ENCODE peak calls at places on chromosomes 5 and 9, in seven cellular contexts. One of them, this sample, is unnamed.

GRCh38 chr5:93512799-93513198 is 68.2 kb downstream of the NR2F1-AS1 start:
- DNase-seq in colonic mucosa: no peak
- DNase-seq in GM23248: peak; percentile 89
- DNase-seq in CD4-positive, alpha-beta memory T cell: no peak
- DNase-seq in left lung: no peak
- DNase-seq in hepatocyte: no peak
- DNase-seq in tibial artery: no peak
- DNase-seq in this sample: no peak

GRCh38 chr9:97411789-97412627 is at the start of gene TDRD7:
- DNase-seq in colonic mucosa: peak; percentile 90
- DNase-seq in CD4-positive, alpha-beta memory T cell: peak; percentile 91
- DNase-seq in left lung: peak; percentile 87
- DNase-seq in hepatocyte: peak; percentile 96
- DNase-seq in tibial artery: peak; percentile 63
- DNase-seq in GM23248: peak; percentile 94
- DNase-seq in this sample: peak; percentile 36

GRCh38 chr9:92378825-92379535 is 25.4 kb downstream of the OGN start:
- DNase-seq in hepatocyte: peak; percentile 16
- DNase-seq in GM23248: peak; percentile 66
- DNase-seq in colonic mucosa: no peak
- DNase-seq in left lung: no peak
- DNase-seq in CD4-positive, alpha-beta memory T cell: peak; percentile 3
- DNase-seq in tibial artery: no peak
- DNase-seq in this sample: no peak

GRCh38 chr9:113625456-113625855 is 161.9 kb downstream of the RGS3 start:
- DNase-seq in colonic mucosa: no peak
- DNase-seq in hepatocyte: no peak
- DNase-seq in left lung: no peak
- DNase-seq in CD4-positive, alpha-beta memory T cell: no peak
- DNase-seq in GM23248: no peak
- DNase-seq in tibial artery: peak; percentile 14
- DNase-seq in this sample: no peak

GRCh38 chr9:38008168-38009034 is 60.6 kb downstream of the SHB start:
- DNase-seq in CD4-positive, alpha-beta memory T cell: no peak
- DNase-seq in tibial artery: no peak
- DNase-seq in colonic mucosa: no peak
- DNase-seq in left lung: peak; percentile 87
- DNase-seq in hepatocyte: peak; percentile 85
- DNase-seq in GM23248: peak; percentile 98
- DNase-seq in this sample: peak; percentile 73

GRCh38 chr5:82356808-82357671 is 78.9 kb upstream of the RPS23 start:
- DNase-seq in hepatocyte: peak; percentile 75
- DNase-seq in left lung: peak; percentile 83
- DNase-seq in CD4-positive, alpha-beta memory T cell: peak; percentile 90
- DNase-seq in GM23248: peak; percentile 96
- DNase-seq in tibial artery: peak; percentile 89
- DNase-seq in colonic mucosa: peak; percentile 66
- DNase-seq in this sample: peak; percentile 94

GRCh38 chr9:133773889-133774655 is 35.9 kb upstream of the SARDH start:
- DNase-seq in CD4-positive, alpha-beta memory T cell: no peak
- DNase-seq in hepatocyte: no peak
- DNase-seq in colonic mucosa: no peak
- DNase-seq in left lung: no peak
- DNase-seq in tibial artery: peak; percentile 5
- DNase-seq in GM23248: no peak
- DNase-seq in this sample: peak; percentile 27

GRCh38 chr5:14491015-14491414 is 90.6 kb upstream of the OTULINL start:
- DNase-seq in hepatocyte: no peak
- DNase-seq in left lung: no peak
- DNase-seq in CD4-positive, alpha-beta memory T cell: no peak
- DNase-seq in tibial artery: no peak
- DNase-seq in colonic mucosa: no peak
- DNase-seq in GM23248: no peak
- DNase-seq in this sample: no peak

GRCh38 chr5:172707285-172708182 is 63.5 kb downstream of the DUSP1 start:
- DNase-seq in hepatocyte: peak; percentile 72
- DNase-seq in left lung: no peak
- DNase-seq in CD4-positive, alpha-beta memory T cell: no peak
- DNase-seq in colonic mucosa: no peak
- DNase-seq in GM23248: peak; percentile 88
- DNase-seq in tibial artery: no peak
- DNase-seq in this sample: no peak

GRCh38 chr9:134962065-134962997 is 44.6 kb upstream of the FCN1 start:
- DNase-seq in hepatocyte: no peak
- DNase-seq in colonic mucosa: no peak
- DNase-seq in CD4-positive, alpha-beta memory T cell: no peak
- DNase-seq in GM23248: no peak
- DNase-seq in tibial artery: peak; percentile 16
- DNase-seq in left lung: peak; percentile 30
- DNase-seq in this sample: peak; percentile 51

GRCh38 chr5:144468542-144468941 is 297.9 kb downstream of the KCTD16 start:
- DNase-seq in hepatocyte: no peak
- DNase-seq in left lung: no peak
- DNase-seq in tibial artery: no peak
- DNase-seq in CD4-positive, alpha-beta memory T cell: no peak
- DNase-seq in GM23248: peak; percentile 5
- DNase-seq in colonic mucosa: no peak
- DNase-seq in this sample: no peak

GRCh38 chr5:125700380-125700856 is 722.8 kb upstream of the GRAMD2B start:
- DNase-seq in CD4-positive, alpha-beta memory T cell: no peak
- DNase-seq in GM23248: no peak
- DNase-seq in colonic mucosa: peak; percentile 44
- DNase-seq in hepatocyte: peak; percentile 29
- DNase-seq in tibial artery: no peak
- DNase-seq in left lung: no peak
- DNase-seq in this sample: no peak

GRCh38 chr5:67693956-67694564 is 497.5 kb upstream of the CD180 start:
- DNase-seq in hepatocyte: peak; percentile 23
- DNase-seq in CD4-positive, alpha-beta memory T cell: no peak
- DNase-seq in colonic mucosa: peak; percentile 23
- DNase-seq in GM23248: peak; percentile 30
- DNase-seq in left lung: peak; percentile 52
- DNase-seq in tibial artery: peak; percentile 93
- DNase-seq in this sample: peak; percentile 74

GRCh38 chr5:180360078-180360957 is 7.2 kb upstream of the GFPT2 start:
- DNase-seq in CD4-positive, alpha-beta memory T cell: no peak
- DNase-seq in left lung: no peak
- DNase-seq in tibial artery: no peak
- DNase-seq in GM23248: no peak
- DNase-seq in colonic mucosa: no peak
- DNase-seq in hepatocyte: no peak
- DNase-seq in this sample: no peak

GRCh38 chr5:150458819-150459557 is 9.4 kb upstream of the RPS14 start:
- DNase-seq in left lung: peak; percentile 76
- DNase-seq in colonic mucosa: peak; percentile 89
- DNase-seq in CD4-positive, alpha-beta memory T cell: peak; percentile 82
- DNase-seq in hepatocyte: peak; percentile 86
- DNase-seq in GM23248: peak; percentile 74
- DNase-seq in tibial artery: peak; percentile 60
- DNase-seq in this sample: peak; percentile 91

GRCh38 chr5:150461231-150461630 is 11.7 kb upstream of the RPS14 start:
- DNase-seq in tibial artery: no peak
- DNase-seq in left lung: peak; percentile 47
- DNase-seq in hepatocyte: peak; percentile 37
- DNase-seq in GM23248: no peak
- DNase-seq in colonic mucosa: no peak
- DNase-seq in CD4-positive, alpha-beta memory T cell: no peak
- DNase-seq in this sample: no peak

GRCh38 chr5:150457562-150458240 is 8.2 kb upstream of the RPS14 start:
- DNase-seq in GM23248: no peak
- DNase-seq in left lung: no peak
- DNase-seq in colonic mucosa: no peak
- DNase-seq in CD4-positive, alpha-beta memory T cell: no peak
- DNase-seq in tibial artery: no peak
- DNase-seq in hepatocyte: no peak
- DNase-seq in this sample: no peak

GRCh38 chr5:150457112-150457511 is 7.6 kb upstream of the RPS14 start:
- DNase-seq in CD4-positive, alpha-beta memory T cell: no peak
- DNase-seq in GM23248: no peak
- DNase-seq in hepatocyte: no peak
- DNase-seq in left lung: no peak
- DNase-seq in colonic mucosa: no peak
- DNase-seq in tibial artery: no peak
- DNase-seq in this sample: no peak

GRCh38 chr5:150460781-150461180 is 11.2 kb upstream of the RPS14 start:
- DNase-seq in CD4-positive, alpha-beta memory T cell: no peak
- DNase-seq in GM23248: no peak
- DNase-seq in hepatocyte: no peak
- DNase-seq in colonic mucosa: no peak
- DNase-seq in left lung: no peak
- DNase-seq in tibial artery: no peak
- DNase-seq in this sample: no peak
- H3K27ac ChIP-seq in CD4-positive, alpha-beta memory T cell: no peak overlapping the region
- H3K27ac ChIP-seq in GM23248: no peak overlapping the region
- H3K27ac ChIP-seq in hepatocyte: no peak overlapping the region
- H3K27ac ChIP-seq in colonic mucosa: no peak overlapping the region
- H3K27ac ChIP-seq in left lung: peak overlapping the region; percentile 4
- H3K27ac ChIP-seq in tibial artery: no peak overlapping the region
- H3K27ac ChIP-seq in this sample: no peak overlapping the region

GRCh38 chr9:129357773-129358250 is 179.8 kb upstream of the IER5L start:
- DNase-seq in hepatocyte: no peak
- DNase-seq in tibial artery: no peak
- DNase-seq in CD4-positive, alpha-beta memory T cell: no peak
- DNase-seq in left lung: no peak
- DNase-seq in colonic mucosa: no peak
- DNase-seq in GM23248: no peak
- DNase-seq in this sample: no peak
- H3K4me3 ChIP-seq in hepatocyte: no peak overlapping the region
- H3K4me3 ChIP-seq in tibial artery: no peak overlapping the region
- H3K4me3 ChIP-seq in CD4-positive, alpha-beta memory T cell: no peak overlapping the region
- H3K4me3 ChIP-seq in left lung: no peak overlapping the region
- H3K4me3 ChIP-seq in colonic mucosa: no peak overlapping the region
- H3K4me3 ChIP-seq in GM23248: no peak overlapping the region
- H3K4me3 ChIP-seq in this sample: no peak overlapping the region

DNA sequence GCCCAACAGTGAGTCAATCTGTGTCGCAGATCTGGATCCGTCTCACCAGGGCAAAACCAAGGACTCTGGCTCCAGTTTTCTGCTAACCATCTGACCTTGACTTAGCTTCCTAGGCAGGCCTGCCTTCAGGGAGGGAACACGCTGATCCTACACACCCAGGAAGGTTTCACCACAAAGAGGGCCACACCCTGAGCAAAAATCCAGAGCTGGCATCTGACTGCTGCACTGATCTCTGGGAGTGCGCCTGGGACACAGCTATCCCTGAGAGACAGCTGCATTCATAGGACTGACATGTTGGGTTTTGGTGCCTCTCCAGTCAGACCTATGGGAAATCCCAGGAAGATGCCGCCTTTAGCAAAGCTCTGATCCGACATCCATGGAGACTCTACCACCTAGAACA is 47.5 kb downstream of the CDK5RAP2 start:
- DNase-seq in CD4-positive, alpha-beta memory T cell: no peak
- DNase-seq in colonic mucosa: peak; percentile 56
- DNase-seq in hepatocyte: peak; percentile 59
- DNase-seq in tibial artery: peak; percentile 38
- DNase-seq in GM23248: peak; percentile 73
- DNase-seq in left lung: peak; percentile 64
- DNase-seq in this sample: no peak
- H3K36me3 ChIP-seq in CD4-positive, alpha-beta memory T cell: peaks cover 70% of the 10 kb centered on the region
- H3K36me3 ChIP-seq in colonic mucosa: peaks cover 3% of the 10 kb centered on the region
- H3K36me3 ChIP-seq in hepatocyte: no peaks in the 10 kb centered on the region
- H3K36me3 ChIP-seq in tibial artery: peaks cover 65% of the 10 kb centered on the region
- H3K36me3 ChIP-seq in GM23248: peaks cover 32% of the 10 kb centered on the region
- H3K36me3 ChIP-seq in left lung: no peaks in the 10 kb centered on the region
- H3K36me3 ChIP-seq in this sample: peaks cover 89% of the 10 kb centered on the region

DNA sequence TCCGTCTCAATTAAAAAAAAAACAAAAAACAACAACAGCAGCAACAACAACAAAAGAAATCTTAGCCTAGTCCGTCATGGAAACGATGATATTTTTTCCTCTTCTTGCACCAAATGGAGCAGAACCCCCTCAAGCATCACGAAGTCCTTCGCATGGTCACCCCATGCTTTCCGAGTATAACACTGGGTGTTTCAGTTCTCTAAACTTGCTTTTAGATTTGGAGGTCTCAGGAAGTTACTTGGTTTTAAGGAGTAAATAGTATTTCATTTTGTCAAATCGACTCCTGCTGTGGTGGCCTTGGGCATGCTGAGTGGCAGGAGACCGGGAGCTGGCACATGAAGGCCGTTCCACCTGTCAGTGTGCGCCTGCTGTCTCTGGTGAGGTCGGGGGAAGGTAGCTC is 118.5 kb upstream of the CACNA1B start:
- DNase-seq in left lung: no peak
- DNase-seq in hepatocyte: no peak
- DNase-seq in GM23248: no peak
- DNase-seq in tibial artery: no peak
- DNase-seq in colonic mucosa: no peak
- DNase-seq in CD4-positive, alpha-beta memory T cell: no peak
- DNase-seq in this sample: no peak
- H3K27ac ChIP-seq in left lung: no peak overlapping the region
- H3K27ac ChIP-seq in hepatocyte: no peak overlapping the region
- H3K27ac ChIP-seq in GM23248: no peak overlapping the region
- H3K27ac ChIP-seq in tibial artery: no peak overlapping the region
- H3K27ac ChIP-seq in colonic mucosa: no peak overlapping the region
- H3K27ac ChIP-seq in CD4-positive, alpha-beta memory T cell: no peak overlapping the region
- H3K27ac ChIP-seq in this sample: no peak overlapping the region

GRCh38 chr9:93576296-93577044 is at the start of gene PHF2:
- DNase-seq in left lung: no peak
- DNase-seq in colonic mucosa: no peak
- DNase-seq in CD4-positive, alpha-beta memory T cell: peak; percentile 42
- DNase-seq in GM23248: peak; percentile 61
- DNase-seq in tibial artery: no peak
- DNase-seq in hepatocyte: peak; percentile 70
- DNase-seq in this sample: no peak
- H3K4me3 ChIP-seq in left lung: peak within 1 kb of the TSS; percentile 75
- H3K4me3 ChIP-seq in colonic mucosa: peak within 1 kb of the TSS; percentile 74
- H3K4me3 ChIP-seq in CD4-positive, alpha-beta memory T cell: peak within 1 kb of the TSS; percentile 47
- H3K4me3 ChIP-seq in GM23248: peak within 1 kb of the TSS; percentile 84
- H3K4me3 ChIP-seq in tibial artery: peak within 1 kb of the TSS; percentile 73
- H3K4me3 ChIP-seq in hepatocyte: peak within 1 kb of the TSS; percentile 97
- H3K4me3 ChIP-seq in this sample: peak within 1 kb of the TSS; percentile 81

GRCh38 chr9:16071400-16071799 is 518.6 kb downstream of the CCDC171 start:
- DNase-seq in tibial artery: no peak
- DNase-seq in GM23248: no peak
- DNase-seq in left lung: no peak
- DNase-seq in CD4-positive, alpha-beta memory T cell: no peak
- DNase-seq in hepatocyte: no peak
- DNase-seq in colonic mucosa: no peak
- DNase-seq in this sample: no peak
- H3K36me3 ChIP-seq in tibial artery: no peaks in the 10 kb centered on the region
- H3K36me3 ChIP-seq in GM23248: no peaks in the 10 kb centered on the region
- H3K36me3 ChIP-seq in left lung: no peaks in the 10 kb centered on the region
- H3K36me3 ChIP-seq in CD4-positive, alpha-beta memory T cell: no peaks in the 10 kb centered on the region
- H3K36me3 ChIP-seq in hepatocyte: no peaks in the 10 kb centered on the region
- H3K36me3 ChIP-seq in colonic mucosa: no peaks in the 10 kb centered on the region
- H3K36me3 ChIP-seq in this sample: no peaks in the 10 kb centered on the region

DNA sequence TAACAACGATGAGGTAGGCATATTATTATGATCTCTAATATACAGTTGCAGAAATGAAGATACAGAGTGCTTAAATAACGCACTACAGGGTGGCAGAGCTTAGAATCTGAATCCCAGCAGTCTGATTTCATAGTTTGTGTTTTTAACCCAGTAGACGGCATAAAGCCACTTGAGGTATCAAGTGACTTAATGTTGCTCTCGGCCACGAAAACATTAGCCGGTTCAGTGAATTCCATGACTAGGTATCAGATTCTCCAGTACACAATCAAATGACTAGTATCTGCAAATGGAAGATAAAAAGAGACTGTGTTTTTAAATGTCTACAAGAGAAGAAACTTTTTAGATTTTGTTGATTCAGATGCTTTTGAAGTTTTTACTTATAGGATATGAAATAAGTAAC is 24.8 kb downstream of the SMC2 start:
- DNase-seq in colonic mucosa: no peak
- DNase-seq in hepatocyte: no peak
- DNase-seq in CD4-positive, alpha-beta memory T cell: no peak
- DNase-seq in left lung: no peak
- DNase-seq in GM23248: no peak
- DNase-seq in tibial artery: no peak
- DNase-seq in this sample: no peak
- H3K27ac ChIP-seq in colonic mucosa: no peak overlapping the region
- H3K27ac ChIP-seq in hepatocyte: no peak overlapping the region
- H3K27ac ChIP-seq in CD4-positive, alpha-beta memory T cell: no peak overlapping the region
- H3K27ac ChIP-seq in left lung: no peak overlapping the region
- H3K27ac ChIP-seq in GM23248: no peak overlapping the region
- H3K27ac ChIP-seq in tibial artery: no peak overlapping the region
- H3K27ac ChIP-seq in this sample: no peak overlapping the region

This sample was measured in ascending aorta.